ENCODE peak calls at places on chromosomes 13 and 19, in nine cellular contexts. C is body of pancreas; X is A673; V is ovary; O is CD8-positive, alpha-beta T cell; L is left ventricle myocardium inferior; B is uterus; I is lung; Y is upper lobe of left lung. K is an unnamed sample.

GRCh38 chr19:9671654-9672053 is 3.2 kb downstream of the ZNF562 start:
- DNase-seq in C (no peak), L (no peak), B (no peak), I (no peak), X (no peak), V (no peak), O (no peak), Y (no peak), K (no peak)

GRCh38 chr19:50893047-50893737 is 18.0 kb downstream of the KLK4 start:
- DNase-seq in L (no peak), B (no peak), I (no peak), O (no peak), C (peak), Y (no peak), X (peak), V (no peak), K (no peak)

GRCh38 chr19:46573679-46574522 is 27.2 kb upstream of the CALM3 start:
- DNase-seq in B (no peak), X (no peak), O (no peak), C (no peak), V (no peak), I (no peak), L (no peak), Y (no peak), K (no peak)

GRCh38 chr19:11130824-11131455 is 24.6 kb downstream of the SPC24 start:
- DNase-seq in L (peak), V (peak), Y (no peak), B (peak), O (peak), C (peak), I (peak), X (peak), K (peak)

GRCh38 chr13:107824636-107825035 is 390.7 kb downstream of the LIG4 start:
- DNase-seq in L (no peak), X (no peak), Y (no peak), O (no peak), C (no peak), I (no peak), V (no peak), B (no peak), K (no peak)

GRCh38 chr13:100203696-100204367 is 114.9 kb downstream of the PCCA start:
- DNase-seq in Y (no peak), O (no peak), X (peak), L (no peak), C (no peak), V (no peak), I (no peak), B (no peak), K (no peak)

GRCh38 chr13:38008636-38009035 is 139.1 kb upstream of the TRPC4 start:
- DNase-seq in B (no peak), Y (no peak), L (no peak), C (no peak), I (no peak), V (no peak), O (no peak), X (peak), K (no peak)

GRCh38 chr19:15589760-15590451 is 25.1 kb upstream of the CYP4F8 start:
- DNase-seq in L (no peak), B (no peak), I (peak), V (no peak), O (no peak), C (no peak), X (no peak), Y (no peak), K (no peak)

GRCh38 chr13:75362026-75362425 is 119.9 kb downstream of the TBC1D4 start:
- DNase-seq in Y (peak), L (no peak), I (no peak), V (peak), B (no peak), X (no peak), C (no peak), O (no peak), K (no peak)

GRCh38 chr19:41321600-41322270 is 11.8 kb downstream of the CCDC97 start:
- DNase-seq in C (peak), O (no peak), V (peak), B (peak), I (no peak), Y (no peak), X (no peak), L (no peak), K (peak)

GRCh38 chr13:99269627-99270252 is 11.6 kb upstream of the GPR18 start:
- DNase-seq in X (peak), I (no peak), B (no peak), C (no peak), Y (no peak), L (no peak), O (no peak), V (no peak), K (no peak)

GRCh38 chr13:60351326-60351725 is 45.7 kb upstream of the TDRD3 start:
- DNase-seq in B (no peak), O (no peak), Y (no peak), I (no peak), C (peak), L (no peak), X (peak), V (no peak), K (no peak)

GRCh38 chr13:46473806-46474205 is 79.2 kb upstream of the LRCH1 start:
- DNase-seq in I (no peak), L (no peak), X (no peak), O (no peak), C (no peak), Y (no peak), B (no peak), V (no peak), K (no peak)

GRCh38 chr13:20127563-20128458 is 33.0 kb downstream of the GJA3 start:
- DNase-seq in B (peak), I (peak), V (peak), X (peak), O (peak), Y (peak), L (peak), C (peak), K (peak)

GRCh38 chr13:66887088-66887487 is 343.0 kb downstream of the PCDH9 start:
- DNase-seq in V (no peak), C (no peak), Y (no peak), X (no peak), I (no peak), B (no peak), O (no peak), L (no peak), K (no peak)

GRCh38 chr19:6236310-6237291 is 43.2 kb downstream of the MLLT1 start:
- DNase-seq in X (no peak), L (peak), C (peak), Y (peak), O (no peak), V (peak), B (no peak), I (peak), K (no peak)

GRCh38 chr19:13117772-13118423 is at the start of gene NACC1:
- DNase-seq in C (peak), L (peak), X (peak), B (peak), Y (peak), I (peak), O (peak), V (peak), K (peak)

GRCh38 chr19:13212759-13213330 is 62.6 kb downstream of the IER2 start:
- DNase-seq in Y (no peak), C (peak), L (peak), V (peak), X (peak), O (peak), I (peak), B (peak), K (peak)

GRCh38 chr13:46484561-46484960 is 68.4 kb upstream of the LRCH1 start:
- DNase-seq in O (no peak), Y (no peak), X (no peak), I (no peak), V (no peak), C (no peak), L (no peak), B (no peak), K (no peak)

GRCh38 chr19:7426986-7427385 is 61.8 kb downstream of the PEX11G start:
- DNase-seq in I (no peak), B (no peak), L (no peak), V (no peak), O (no peak), C (no peak), Y (no peak), X (no peak), K (no peak)

GRCh38 chr13:112911883-112912282 is 57.1 kb upstream of the MCF2L start:
- DNase-seq in O (no peak), V (no peak), L (no peak), B (no peak), X (no peak), Y (no peak), I (no peak), C (no peak), K (no peak)

GRCh38 chr13:114115796-114116195 is 16.6 kb downstream of the RASA3 start:
- DNase-seq in X (no peak), L (no peak), O (no peak), I (no peak), C (no peak), V (no peak), Y (peak), B (no peak), K (peak)

GRCh38 chr19:49924004-49924880 is 4.8 kb upstream of the ATF5 start:
- DNase-seq in Y (peak), C (no peak), X (peak), O (no peak), V (peak), I (no peak), L (no peak), B (no peak), K (no peak)

GRCh38 chr19:46133777-46134231 is 9.3 kb upstream of the IGFL3 start:
- DNase-seq in I (no peak), X (no peak), B (no peak), L (no peak), C (no peak), O (no peak), Y (no peak), V (no peak), K (no peak)

GRCh38 chr19:57167385-57167784 is at the start of gene DUXA:
- DNase-seq in B (no peak), C (no peak), Y (no peak), I (no peak), V (no peak), O (no peak), L (no peak), X (no peak), K (no peak)

DNA sequence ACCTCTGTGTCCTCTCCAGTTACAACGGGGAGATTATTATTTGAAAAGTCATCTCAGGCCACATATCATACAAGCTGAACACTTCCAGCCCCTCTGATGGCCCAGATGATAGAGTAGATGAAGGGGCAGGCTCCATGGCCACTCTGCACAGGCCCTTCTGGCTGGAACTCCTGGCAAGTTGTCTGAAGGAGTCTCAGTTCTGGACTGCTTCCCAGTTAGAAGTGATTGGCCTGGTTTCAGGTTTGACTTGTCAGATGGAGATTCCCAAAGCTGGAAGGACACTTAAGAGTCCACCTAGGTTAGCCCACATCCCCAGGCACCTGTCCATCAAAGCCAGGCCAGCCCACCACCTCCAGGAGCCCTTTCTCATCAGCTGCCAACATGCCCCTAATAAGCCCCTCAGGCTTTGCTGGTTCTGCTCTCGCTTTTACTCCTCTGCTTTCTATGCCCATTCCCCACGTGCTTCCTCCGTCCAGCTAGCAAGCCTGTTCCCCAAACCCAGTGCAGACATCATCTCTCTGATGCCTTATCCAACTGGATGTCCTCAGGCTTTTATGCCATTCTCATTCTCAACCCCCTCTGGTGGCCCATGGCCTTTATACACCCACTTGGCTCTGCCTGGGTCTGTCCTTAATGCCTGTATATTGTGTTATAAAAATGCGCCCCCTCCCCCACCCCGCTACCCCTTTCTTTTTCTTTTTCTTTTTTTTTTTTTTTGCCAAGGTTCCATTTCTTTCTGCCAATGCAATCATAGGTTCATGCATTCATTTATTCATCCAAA is 56.5 kb downstream of the HSPH1 start:
- DNase-seq in V (no peak), O (no peak), I (peak), Y (no peak), B (no peak), X (no peak), C (no peak), L (no peak), K (no peak)
- TF ChIP-seq CTCF in V (no peak), O (no peak), I (no peak), Y (no peak), B (no peak), X (no peak), C (no peak), L (no peak), K (no peak)

GRCh38 chr13:33235564-33235963 is 50.0 kb downstream of the STARD13 start:
- DNase-seq in C (no peak), O (no peak), X (no peak), I (no peak), B (no peak), L (no peak), Y (no peak), V (no peak), K (no peak)
- H3K27ac ChIP-seq in C (no peak), O (no peak), X (no peak), I (peak), B (no peak), L (peak), Y (peak), V (no peak), K (peak)

DNA sequence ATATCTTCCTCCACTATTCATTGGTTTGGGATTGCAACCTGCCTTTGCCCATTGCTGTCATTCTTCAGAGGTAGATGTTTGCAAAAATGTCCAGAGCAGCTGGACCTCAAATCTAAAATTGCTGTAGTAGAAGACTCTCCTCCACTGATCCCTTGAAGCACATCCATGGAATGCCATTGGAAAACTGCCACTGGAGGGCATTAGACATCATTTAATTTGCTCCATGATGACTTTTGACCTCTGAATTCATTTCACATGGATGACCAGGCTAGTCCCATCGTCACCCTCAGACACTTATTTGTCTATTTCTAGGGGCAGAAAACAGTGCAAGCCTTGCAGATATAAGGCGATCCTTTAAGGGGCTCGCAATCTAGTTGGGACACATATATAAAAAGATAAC is 33.9 kb upstream of the FLT1 start:
- DNase-seq in O (no peak), Y (no peak), B (no peak), X (no peak), I (no peak), V (no peak), L (no peak), C (no peak), K (no peak)
- TF ChIP-seq CTCF in O (no peak), Y (no peak), B (no peak), X (no peak), I (no peak), V (no peak), L (no peak), C (no peak), K (no peak)

DNA sequence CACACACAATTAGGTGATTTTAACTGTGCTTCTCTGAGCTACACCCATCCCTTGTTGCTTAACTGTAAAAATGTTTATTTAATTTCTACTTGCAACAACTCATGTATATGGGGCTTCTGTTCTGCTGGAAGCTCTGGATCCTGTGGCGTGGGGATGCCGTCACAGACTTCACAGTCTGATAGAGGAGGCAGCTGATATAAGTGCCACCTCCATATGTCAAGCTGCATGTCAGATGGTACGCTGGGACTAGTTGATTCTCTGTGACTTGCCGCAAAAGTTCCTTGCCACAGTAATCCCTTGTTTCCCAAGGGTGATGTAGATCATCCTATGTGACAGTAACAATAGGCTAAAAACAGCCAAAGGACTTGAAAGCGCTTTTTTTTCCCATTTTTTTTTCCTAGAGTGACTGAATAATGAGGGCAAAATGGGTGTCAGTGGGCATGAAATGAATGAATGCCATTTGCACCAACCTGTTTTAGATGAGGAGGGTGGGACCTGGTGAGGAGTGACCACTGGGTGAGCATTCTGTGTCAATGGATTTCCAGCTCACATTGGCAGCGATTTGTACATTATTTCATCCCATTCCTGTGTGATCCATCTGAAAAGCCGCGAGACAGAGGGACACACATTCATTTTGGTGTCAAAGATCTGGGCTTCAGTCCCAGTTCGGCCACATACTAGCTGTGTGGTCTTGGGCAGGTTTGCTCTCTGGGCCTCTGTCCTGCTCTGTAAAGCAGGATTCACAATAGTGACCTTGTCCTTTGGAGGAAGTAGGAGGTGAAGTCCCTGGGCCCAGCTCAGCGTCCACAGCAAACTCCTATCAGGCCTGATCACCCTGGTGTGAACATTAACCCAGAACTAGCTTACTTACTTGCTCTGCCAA is 88.8 kb upstream of the RNF113B start:
- DNase-seq in B (no peak), Y (no peak), L (no peak), X (no peak), V (no peak), I (no peak), C (peak), O (no peak), K (no peak)
- H3K27ac ChIP-seq in B (no peak), Y (no peak), L (no peak), X (no peak), V (no peak), I (peak), C (peak), O (no peak), K (no peak)

GRCh38 chr13:86445584-86446140 is 646.4 kb upstream of the SLITRK6 start:
- DNase-seq in V (no peak), C (no peak), L (no peak), Y (no peak), B (no peak), O (no peak), I (no peak), X (no peak), K (no peak)

GRCh38 chr13:86446311-86446710 is 647.1 kb upstream of the SLITRK6 start:
- DNase-seq in B (no peak), V (no peak), I (no peak), L (no peak), C (no peak), X (peak), Y (no peak), O (no peak), K (no peak)

GRCh38 chr13:86447479-86447878 is 648.3 kb upstream of the SLITRK6 start:
- DNase-seq in O (no peak), C (no peak), B (no peak), L (no peak), I (no peak), V (no peak), Y (no peak), X (no peak), K (no peak)
- TF ChIP-seq CTCF in O (no peak), C (no peak), B (no peak), L (no peak), I (no peak), V (no peak), Y (no peak), X (no peak), K (no peak)

DNA sequence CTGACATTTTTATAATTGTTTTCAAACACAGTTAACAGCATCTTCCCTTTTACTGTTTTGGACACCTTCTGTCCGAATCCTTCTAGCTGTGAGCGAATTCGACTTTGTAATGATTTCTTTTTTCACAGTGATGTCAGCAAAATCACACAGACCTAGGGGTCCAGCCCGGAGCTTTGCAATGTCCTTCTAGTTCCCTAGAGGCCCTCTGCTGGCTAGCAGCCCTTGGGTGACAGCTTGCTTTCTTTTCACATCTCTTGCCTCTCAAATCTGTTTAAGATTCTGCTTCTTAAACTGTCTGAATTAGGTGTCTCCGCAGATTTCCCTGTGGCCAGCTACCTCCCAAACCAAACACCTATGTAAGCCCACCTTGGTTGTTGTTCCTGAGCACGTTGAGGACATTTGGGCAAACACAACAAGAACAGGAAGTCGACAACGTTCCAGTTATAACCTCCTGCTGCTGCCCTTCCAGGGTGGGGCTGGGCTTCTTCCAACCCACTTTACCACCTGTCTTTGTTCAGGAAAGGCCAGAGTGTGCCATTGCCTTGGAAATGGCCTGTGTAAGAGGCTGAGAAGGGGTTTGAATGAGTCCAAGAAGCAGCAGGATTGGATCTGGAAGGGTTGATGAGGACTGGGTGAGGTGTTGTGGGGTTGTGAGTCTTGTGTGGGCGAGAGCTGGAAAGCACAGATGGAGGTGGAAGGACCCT is 123.1 kb downstream of the ATP8A2 start:
- DNase-seq in I (no peak), O (no peak), X (no peak), Y (no peak), L (no peak), B (no peak), C (no peak), V (no peak), K (no peak)
- H3K27ac ChIP-seq in I (no peak), O (no peak), X (no peak), Y (no peak), L (no peak), B (no peak), C (no peak), V (no peak), K (no peak)

GRCh38 chr19:3986260-3987041 is 1.2 kb upstream of the EEF2 start:
- DNase-seq in X (peak), O (peak), I (peak), L (no peak), C (peak), V (peak), Y (no peak), B (no peak), K (no peak)
- TF ChIP-seq CTCF in X (peak), O (peak), I (peak), L (peak), C (peak), V (peak), Y (peak), B (peak), K (peak)